ENCODE peak calls at places on chromosomes 16 and 17, in seven cellular contexts. R, W, Z, P, M, T and L are unnamed samples. For H3K4me1, the result is how much of the 10 kb centered on the place peaks cover.

GRCh38 chr17:65400701-65401100 is 160.7 kb downstream of the AXIN2 start:
- DNase-seq in Z (no peak), W (no peak), R (no peak), T (no peak), M (no peak), P (no peak), L (no peak)

GRCh38 chr17:80443498-80443897 is 28.5 kb downstream of the ENDOV start:
- DNase-seq in M (no peak), P (no peak), R (no peak), T (peak), W (no peak), Z (no peak), L (no peak)

GRCh38 chr17:28807925-28808641 is 34.5 kb downstream of the FAM222B start:
- DNase-seq in Z (no peak), W (no peak), T (no peak), M (peak), P (no peak), R (peak), L (no peak)

GRCh38 chr16:88459366-88460055 is 6.4 kb downstream of the ZFPM1 start:
- DNase-seq in Z (no peak), T (no peak), P (no peak), W (no peak), R (no peak), M (no peak), L (no peak)

GRCh38 chr16:88743693-88744519 is 37.6 kb downstream of the CTU2 start:
- DNase-seq in T (peak), R (peak), Z (peak), W (peak), M (peak), P (peak), L (peak)

GRCh38 chr17:7282752-7283321 is 1.3 kb downstream of the SLC2A4 start:
- DNase-seq in W (peak), R (no peak), P (no peak), T (no peak), Z (no peak), M (no peak), L (no peak)

GRCh38 chr16:87653234-87653633 is 50.9 kb downstream of the JPH3 start:
- DNase-seq in P (no peak), T (no peak), M (no peak), Z (no peak), W (peak), R (peak), L (no peak)

GRCh38 chr17:64441772-64442549 is 7.0 kb upstream of the MILR1 start:
- DNase-seq in R (no peak), W (no peak), Z (no peak), P (no peak), T (no peak), M (peak), L (no peak)

GRCh38 chr16:20253825-20254224 is 73.5 kb downstream of the GP2 start:
- DNase-seq in P (no peak), M (no peak), R (no peak), T (no peak), W (no peak), Z (no peak), L (no peak)

GRCh38 chr16:54630284-54630967 is 300.2 kb upstream of the IRX5 start:
- DNase-seq in R (no peak), P (no peak), W (no peak), T (no peak), M (no peak), Z (no peak), L (no peak)

GRCh38 chr17:42853968-42854790 is 3.2 kb downstream of the AOC3 start:
- DNase-seq in Z (peak), R (no peak), M (no peak), T (peak), P (no peak), W (no peak), L (no peak)

GRCh38 chr17:9208381-9208780 is 187.1 kb downstream of the NTN1 start:
- DNase-seq in T (no peak), W (no peak), Z (peak), M (no peak), R (no peak), P (no peak), L (no peak)

GRCh38 chr17:21462259-21462658 is 86.1 kb downstream of the KCNJ12 start:
- DNase-seq in P (no peak), R (no peak), M (no peak), W (no peak), Z (no peak), T (no peak), L (no peak)

GRCh38 chr17:39943702-39944392 is 16.3 kb downstream of the LRRC3C start:
- DNase-seq in P (no peak), T (no peak), M (no peak), R (no peak), Z (no peak), W (no peak), L (no peak)

GRCh38 chr16:24540575-24541240 is 1.3 kb downstream of the RBBP6 start:
- DNase-seq in T (no peak), P (no peak), W (no peak), R (no peak), M (no peak), Z (no peak), L (no peak)

GRCh38 chr17:49210158-49211029 is at the start of the genes ABI3 and GNGT2:
- DNase-seq in M (no peak), P (peak), R (no peak), Z (no peak), T (peak), W (no peak), L (peak)

GRCh38 chr16:75251280-75252048 is at the start of gene BCAR1:
- DNase-seq in M (peak), T (peak), W (peak), Z (no peak), R (peak), P (peak), L (peak)

GRCh38 chr17:64203630-64204029 is 59.4 kb downstream of the TEX2 start:
- DNase-seq in Z (no peak), M (no peak), P (no peak), W (no peak), T (no peak), R (no peak), L (no peak)

GRCh38 chr17:62968445-62968923 is 2.4 kb downstream of the TANC2 start:
- DNase-seq in W (peak), P (peak), R (peak), Z (no peak), T (no peak), M (peak), L (no peak)

GRCh38 chr16:56610017-56610608 is 1.7 kb downstream of the MT2A start:
- DNase-seq in T (no peak), P (peak), Z (no peak), M (peak), R (peak), W (no peak), L (peak)

GRCh38 chr16:85753976-85754375 is 3.1 kb upstream of the C16orf74 start:
- DNase-seq in W (no peak), T (no peak), R (no peak), M (no peak), P (no peak), Z (no peak), L (no peak)

GRCh38 chr16:25126820-25127232 is 15.3 kb downstream of the LCMT1 start:
- DNase-seq in T (no peak), P (no peak), Z (no peak), R (peak), M (no peak), W (peak), L (no peak)

GRCh38 chr16:73172621-73173312 is 124.8 kb upstream of the ZFHX3 start:
- DNase-seq in T (no peak), R (peak), W (peak), P (peak), M (peak), Z (peak), L (peak)

GRCh38 chr16:86865866-86866675 is 287.7 kb downstream of the FOXL1 start:
- DNase-seq in W (no peak), P (no peak), M (no peak), R (no peak), Z (no peak), T (no peak), L (no peak)

GRCh38 chr17:44792276-44792675 is 33.5 kb downstream of the ADAM11 start:
- DNase-seq in W (no peak), R (no peak), T (no peak), P (no peak), M (no peak), Z (peak), L (no peak)
- H3K4me1 ChIP-seq in W (under half), R (under half), T (under half), P (under half), M (under half), Z (under half), L (under half)

DNA sequence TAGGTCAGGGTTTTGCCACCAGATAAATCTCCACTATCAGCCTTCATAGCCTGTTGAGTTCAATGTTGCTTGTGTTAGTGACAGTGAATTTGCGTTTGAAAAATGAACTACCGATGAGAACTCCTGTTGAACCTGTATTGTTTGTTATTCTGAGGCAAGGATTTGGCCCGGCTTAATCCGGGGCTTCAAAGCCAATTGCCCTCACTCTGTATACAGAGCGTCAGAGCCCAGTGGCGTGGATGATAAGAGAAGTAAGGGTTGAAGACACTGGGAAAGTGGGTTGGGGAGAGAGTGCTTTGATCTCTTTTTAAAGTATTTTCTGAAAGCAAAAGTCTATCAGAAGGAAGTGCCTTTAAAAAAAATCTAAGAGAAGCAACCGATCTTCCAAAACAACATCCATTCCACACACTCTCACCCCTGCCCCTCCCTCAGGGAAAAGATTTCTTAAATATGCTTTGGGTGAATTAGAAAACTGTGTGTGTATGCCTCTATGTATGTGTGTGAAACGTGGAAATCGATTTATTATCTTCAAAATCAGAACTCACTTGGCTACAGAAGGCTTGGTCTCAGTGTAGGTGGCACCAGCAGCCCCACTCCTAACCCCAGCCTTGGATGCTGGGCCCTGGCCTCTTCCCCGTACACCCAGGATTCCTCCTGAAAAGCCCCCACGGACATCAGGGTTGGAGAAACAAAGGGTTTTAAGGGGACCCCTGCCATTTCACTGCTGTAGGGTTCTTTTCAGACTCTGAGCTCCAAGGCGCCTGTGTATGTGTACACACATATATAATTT is 8.8 kb downstream of the TBX4 start:
- DNase-seq in W (no peak), Z (no peak), P (no peak), R (no peak), M (no peak), T (no peak), L (no peak)
- TF ChIP-seq EP300 in W (no peak), Z (no peak), P (no peak), R (no peak), M (no peak), T (no peak), L (no peak)

DNA sequence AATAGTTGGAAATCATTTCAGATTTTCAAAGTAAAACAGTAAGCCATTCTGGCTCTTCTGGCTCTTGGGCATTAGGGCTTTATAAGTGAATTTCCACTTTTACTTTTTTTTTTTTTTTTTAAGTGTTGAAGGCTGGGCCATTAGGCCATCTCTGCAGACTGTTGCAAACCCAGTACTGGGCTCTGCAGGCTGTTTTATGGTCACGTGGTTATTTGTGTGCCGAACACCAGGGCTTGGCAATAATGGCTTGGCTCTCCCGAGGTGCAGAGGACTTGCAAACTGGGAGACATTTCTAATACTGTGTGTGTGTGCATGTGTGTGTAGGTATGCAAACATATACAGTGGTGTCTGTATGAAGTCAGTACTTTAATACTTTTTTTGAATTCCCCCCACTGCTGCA is 194.9 kb upstream of the CDH5 start:
- DNase-seq in M (no peak), R (no peak), T (no peak), W (no peak), Z (no peak), P (no peak), L (no peak)
- H3K4me1 ChIP-seq in M (under half), R (under half), T (under half), W (under half), Z (under half), P (under half), L (under half)

GRCh38 chr17:51260237-51260959 is at the start of gene UTP18:
- DNase-seq in Z (peak), M (peak), W (peak), T (peak), P (peak), R (peak), L (peak)
- TF ChIP-seq EP300 in Z (no peak), M (peak), W (peak), T (no peak), P (no peak), R (no peak), L (no peak)

GRCh38 chr16:3459401-3460090 is 16.1 kb downstream of the NAA60 start:
- DNase-seq in W (peak), R (no peak), P (no peak), T (no peak), M (no peak), Z (no peak), L (no peak)

GRCh38 chr16:3460121-3460520 is 16.6 kb downstream of the NAA60 start:
- DNase-seq in Z (no peak), W (no peak), T (no peak), P (no peak), M (no peak), R (no peak), L (no peak)

GRCh38 chr16:3457434-3458252 is 14.2 kb downstream of the NAA60 start:
- DNase-seq in M (peak), Z (peak), P (peak), W (peak), R (peak), T (peak), L (peak)

GRCh38 chr16:3458278-3458851 is 14.9 kb downstream of the NAA60 start:
- DNase-seq in P (no peak), Z (no peak), R (no peak), W (no peak), M (no peak), T (no peak), L (peak)

GRCh38 chr16:3458852-3459361 is 15.4 kb downstream of the NAA60 start:
- DNase-seq in T (no peak), Z (no peak), R (peak), M (no peak), P (peak), W (no peak), L (no peak)
- H3K4me1 ChIP-seq in T (under half), Z (half or more), R (under half), M (under half), P (half or more), W (under half), L (under half)

GRCh38 chr17:70017941-70018340 is 57.1 kb upstream of the KCNJ16 start:
- DNase-seq in R (no peak), M (no peak), P (no peak), Z (no peak), W (no peak), T (no peak), L (no peak)

GRCh38 chr17:70021726-70022125 is 53.3 kb upstream of the KCNJ16 start:
- DNase-seq in W (no peak), R (no peak), Z (no peak), P (no peak), M (no peak), T (no peak), L (no peak)

GRCh38 chr17:70024253-70024652 is 50.8 kb upstream of the KCNJ16 start:
- DNase-seq in W (no peak), T (no peak), R (no peak), M (no peak), P (no peak), Z (no peak), L (no peak)

GRCh38 chr17:70017112-70017511 is 57.9 kb upstream of the KCNJ16 start:
- DNase-seq in M (no peak), P (no peak), R (no peak), Z (no peak), T (no peak), W (no peak), L (no peak)

GRCh38 chr17:70022175-70022574 is 52.9 kb upstream of the KCNJ16 start:
- DNase-seq in M (no peak), P (no peak), W (no peak), Z (no peak), R (no peak), T (no peak), L (no peak)
- TF ChIP-seq EP300 in M (no peak), P (no peak), W (no peak), Z (no peak), R (no peak), T (no peak), L (no peak)